ENCODE peak calls at places on chromosome 1, in four cellular contexts. One of them, this sample, is unnamed.

GRCh38 chr1:166730299-166730888 is 108.9 kb upstream of the POGK start:
- DNase-seq in AG04450: no peak
- DNase-seq in cardiac muscle cell: no peak
- DNase-seq in SHP77: no peak
- DNase-seq in this sample: no peak

GRCh38 chr1:163875214-163875926 is 553.6 kb downstream of the NUF2 start:
- DNase-seq in AG04450: no peak
- DNase-seq in cardiac muscle cell: no peak
- DNase-seq in SHP77: peak; percentile 85
- DNase-seq in this sample: peak; percentile 92

GRCh38 chr1:167805041-167805556 is 83.3 kb downstream of the MPZL1 start:
- DNase-seq in AG04450: no peak
- DNase-seq in cardiac muscle cell: no peak
- DNase-seq in SHP77: no peak
- DNase-seq in this sample: no peak

GRCh38 chr1:235910357-235911299 is 43.9 kb upstream of the LYST start:
- DNase-seq in AG04450: peak; percentile 65
- DNase-seq in cardiac muscle cell: no peak
- DNase-seq in SHP77: no peak
- DNase-seq in this sample: peak; percentile 92

GRCh38 chr1:33852711-33853110 is 11.2 kb upstream of the HMGB4 start:
- DNase-seq in AG04450: no peak
- DNase-seq in cardiac muscle cell: no peak
- DNase-seq in SHP77: no peak
- DNase-seq in this sample: no peak

GRCh38 chr1:156106624-156107488 is 7.7 kb upstream of the LMNA start:
- DNase-seq in AG04450: no peak
- DNase-seq in cardiac muscle cell: peak; percentile 54
- DNase-seq in SHP77: peak; percentile 58
- DNase-seq in this sample: no peak

GRCh38 chr1:36253463-36253862 is 29.2 kb downstream of the THRAP3 start:
- DNase-seq in AG04450: no peak
- DNase-seq in cardiac muscle cell: no peak
- DNase-seq in SHP77: no peak
- DNase-seq in this sample: no peak

GRCh38 chr1:30410153-30410851 is 313.1 kb downstream of the MATN1 start:
- DNase-seq in AG04450: no peak
- DNase-seq in cardiac muscle cell: no peak
- DNase-seq in SHP77: no peak
- DNase-seq in this sample: no peak

GRCh38 chr1:192807221-192807967 is 1.4 kb upstream of the RGS2 start:
- DNase-seq in AG04450: no peak
- DNase-seq in cardiac muscle cell: no peak
- DNase-seq in SHP77: peak; percentile 11
- DNase-seq in this sample: no peak

GRCh38 chr1:214473392-214473791 is 78.0 kb downstream of the PTPN14 start:
- DNase-seq in AG04450: peak; percentile 39
- DNase-seq in cardiac muscle cell: no peak
- DNase-seq in SHP77: no peak
- DNase-seq in this sample: peak; percentile 71

GRCh38 chr1:181739214-181739613 is 255.9 kb downstream of the CACNA1E start:
- DNase-seq in AG04450: no peak
- DNase-seq in cardiac muscle cell: no peak
- DNase-seq in SHP77: no peak
- DNase-seq in this sample: no peak

GRCh38 chr1:201481004-201481380 is 12.0 kb upstream of the PHLDA3 start:
- DNase-seq in AG04450: no peak
- DNase-seq in cardiac muscle cell: no peak
- DNase-seq in SHP77: no peak
- DNase-seq in this sample: no peak

GRCh38 chr1:37240897-37241296 is 206.6 kb upstream of the GRIK3 start:
- DNase-seq in AG04450: no peak
- DNase-seq in cardiac muscle cell: no peak
- DNase-seq in SHP77: peak; percentile 47
- DNase-seq in this sample: no peak